ENCODE peak calls at places on chromosome 12, in four cellular contexts. X is psoas muscle, G is esophagus squamous epithelium, P is natural killer cell. L is an unnamed sample.

GRCh38 chr12:2129076-2129475 is 76.3 kb downstream of the CACNA1C start:
- DNase-seq in X (no peak), G (no peak), P (no peak), L (no peak)

GRCh38 chr12:108825205-108825950 is 32.0 kb downstream of the SSH1 start:
- DNase-seq in X (no peak), G (no peak), P (no peak), L (no peak)

GRCh38 chr12:68521321-68521839 is 89.3 kb upstream of the RAP1B start:
- DNase-seq in X (no peak), G (no peak), P (no peak), L (no peak)

GRCh38 chr12:27521066-27521465 is 2.9 kb upstream of the PPFIBP1 start:
- DNase-seq in X (no peak), G (no peak), P (no peak), L (no peak)

GRCh38 chr12:9237286-9237685 is 29.1 kb upstream of the PZP start:
- DNase-seq in X (no peak), G (no peak), P (no peak), L (no peak)

GRCh38 chr12:119069029-119069731 is 87.8 kb downstream of the SRRM4 start:
- DNase-seq in X (no peak), G (no peak), P (no peak), L (no peak)

GRCh38 chr12:59036973-59037807 is 116.9 kb upstream of the LRIG3 start:
- DNase-seq in X (no peak), G (no peak), P (no peak), L (no peak)

GRCh38 chr12:69405466-69405865 is 45.9 kb downstream of the YEATS4 start:
- DNase-seq in X (peak), G (no peak), P (no peak), L (no peak)

GRCh38 chr12:68805592-68806120 is 2.3 kb upstream of the MDM2 start:
- DNase-seq in X (no peak), G (no peak), P (no peak), L (no peak)

GRCh38 chr12:123571343-123571813 is 13.0 kb upstream of the TMED2 start:
- DNase-seq in X (peak), G (no peak), P (no peak), L (peak)

GRCh38 chr12:15859136-15859535 is 23.1 kb upstream of the STRAP start:
- DNase-seq in X (no peak), G (no peak), P (no peak), L (no peak)

GRCh38 chr12:112904571-112904970 is 2.2 kb upstream of the OAS1 start:
- DNase-seq in X (no peak), G (no peak), P (no peak), L (no peak)

GRCh38 chr12:32477714-32478113 is 78.4 kb downstream of the FGD4 start:
- DNase-seq in X (no peak), G (no peak), P (no peak), L (no peak)

GRCh38 chr12:113232787-113233585 is 11.7 kb downstream of the TPCN1 start:
- DNase-seq in X (peak), G (no peak), P (peak), L (peak)

GRCh38 chr12:107929436-107929835 is 154.9 kb downstream of the ASCL4 start:
- DNase-seq in X (no peak), G (no peak), P (no peak), L (no peak)

GRCh38 chr12:20446836-20447235 is 78.5 kb downstream of the PDE3A start:
- DNase-seq in X (no peak), G (no peak), P (no peak), L (no peak)

GRCh38 chr12:4272014-4272975 is 1.3 kb upstream of the CCND2 start:
- DNase-seq in X (peak), G (peak), P (peak), L (peak)

GRCh38 chr12:9932270-9932669 is at the start of gene CLEC2A:
- DNase-seq in X (no peak), G (no peak), P (no peak), L (no peak)

GRCh38 chr12:113030875-113031525 is 25.5 kb upstream of the DTX1 start:
- DNase-seq in X (no peak), G (no peak), P (no peak), L (no peak)

GRCh38 chr12:84150226-84150625 is 762.4 kb downstream of the SLC6A15 start:
- DNase-seq in X (no peak), G (no peak), P (no peak), L (no peak)

GRCh38 chr12:41096797-41097196 is 91.3 kb upstream of the PDZRN4 start:
- DNase-seq in X (no peak), G (no peak), P (no peak), L (no peak)

GRCh38 chr12:131938082-131938481 is 9.0 kb downstream of the PUS1 start:
- DNase-seq in X (no peak), G (no peak), P (no peak), L (peak)

GRCh38 chr12:131941116-131941986 is 8.4 kb upstream of the EP400 start:
- DNase-seq in X (no peak), G (no peak), P (no peak), L (no peak)

GRCh38 chr12:131941987-131942341 is 7.8 kb upstream of the EP400 start:
- DNase-seq in X (no peak), G (no peak), P (no peak), L (no peak)

GRCh38 chr12:131940121-131940520 is 9.6 kb upstream of the EP400 start:
- DNase-seq in X (no peak), G (no peak), P (no peak), L (no peak)

GRCh38 chr12:131939007-131939406 is 9.9 kb downstream of the PUS1 start:
- DNase-seq in X (no peak), G (no peak), P (no peak), L (no peak)
- TF ChIP-seq CTCF in X (no peak), G (no peak), P (no peak), L (no peak)

DNA sequence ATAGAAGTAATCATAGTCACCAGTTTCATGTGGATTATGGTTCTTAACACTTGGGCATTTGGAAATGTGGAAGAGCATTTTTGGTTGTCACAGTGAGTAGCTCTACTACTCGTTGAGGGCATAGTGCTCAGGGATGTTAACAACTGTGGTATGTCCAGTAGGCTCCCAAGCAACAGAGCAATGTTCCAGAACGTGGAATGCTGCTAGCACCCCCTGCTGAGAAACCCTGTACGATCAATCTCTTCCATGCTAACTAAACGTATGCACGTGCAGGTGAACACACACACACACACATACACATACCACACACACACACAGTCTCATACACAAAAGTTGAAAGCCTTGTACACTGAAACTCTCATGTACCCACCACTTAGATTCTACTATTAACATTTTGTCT is 16.6 kb upstream of the GNPTAB start:
- DNase-seq in X (no peak), G (no peak), P (no peak), L (no peak)
- TF ChIP-seq CTCF in X (no peak), G (no peak), P (no peak), L (no peak)

DNA sequence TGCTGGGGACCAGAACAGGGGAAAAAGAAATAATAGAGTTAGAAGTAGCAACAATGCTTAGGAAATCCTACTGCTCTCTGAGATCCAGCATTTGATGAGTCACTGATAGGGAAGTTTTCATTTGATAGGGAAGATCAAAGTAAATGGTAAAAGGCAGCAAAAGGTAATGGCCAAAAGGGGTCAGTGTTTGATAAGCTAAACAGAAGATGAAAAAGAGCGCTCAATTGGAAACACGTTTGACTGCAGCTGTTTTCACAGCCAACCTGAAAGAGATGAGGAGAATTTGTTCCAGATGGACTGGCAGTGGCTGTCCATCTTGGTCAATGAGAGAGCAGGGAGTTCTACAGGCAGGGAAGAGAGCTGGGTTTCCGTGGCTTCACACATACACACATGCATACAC is 264.2 kb downstream of the TMEM132C start:
- DNase-seq in X (no peak), G (no peak), P (no peak), L (no peak)
- TF ChIP-seq CTCF in X (no peak), G (no peak), P (peak), L (no peak)

GRCh38 chr12:30136661-30137060 is 352.9 kb upstream of the TMTC1 start:
- DNase-seq in X (no peak), G (no peak), P (no peak), L (no peak)

GRCh38 chr12:30138483-30138882 is 354.7 kb upstream of the TMTC1 start:
- DNase-seq in X (no peak), G (no peak), P (no peak), L (no peak)

GRCh38 chr12:30134229-30134628 is 350.5 kb upstream of the TMTC1 start:
- DNase-seq in X (no peak), G (no peak), P (no peak), L (no peak)
- TF ChIP-seq CTCF in X (no peak), G (no peak), P (no peak), L (no peak)

GRCh38 chr12:39803151-39803550 is 183.5 kb upstream of the ABCD2 start:
- DNase-seq in X (no peak), G (no peak), P (no peak), L (no peak)

GRCh38 chr12:39805651-39806050 is 186.0 kb upstream of the ABCD2 start:
- DNase-seq in X (no peak), G (no peak), P (no peak), L (no peak)

GRCh38 chr12:39804479-39805241 is 185.1 kb upstream of the ABCD2 start:
- DNase-seq in X (no peak), G (no peak), P (no peak), L (no peak)

DNA sequence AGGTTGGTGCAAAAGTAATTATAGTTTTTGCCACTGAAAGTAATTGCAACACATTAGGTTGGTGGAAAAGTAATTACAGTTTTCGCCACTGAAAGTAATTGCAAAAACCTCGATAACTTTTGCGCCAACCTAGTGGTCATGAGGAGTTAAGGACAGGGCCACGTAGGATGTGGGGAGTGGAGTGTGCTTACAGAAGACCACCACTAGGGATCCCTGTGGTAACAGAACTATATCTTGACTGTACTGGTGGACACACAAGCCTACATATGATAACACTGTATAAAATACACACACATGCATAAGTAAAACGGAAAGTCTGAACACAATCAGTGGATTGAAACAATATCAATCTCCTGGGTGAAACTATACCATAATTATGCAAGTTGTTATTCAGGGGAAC is 187.4 kb upstream of the ABCD2 start:
- DNase-seq in X (no peak), G (no peak), P (no peak), L (no peak)
- TF ChIP-seq CTCF in X (no peak), G (no peak), P (no peak), L (no peak)

GRCh38 chr12:106581543-106582263 is 1.1 kb upstream of the RFX4 start:
- DNase-seq in X (no peak), G (no peak), P (no peak), L (no peak)

GRCh38 chr12:106582661-106583577 is at the start of gene RFX4:
- DNase-seq in X (no peak), G (no peak), P (no peak), L (no peak)

GRCh38 chr12:106583578-106584103 is 837 bp downstream of the RFX4 start:
- DNase-seq in X (no peak), G (no peak), P (no peak), L (no peak)

GRCh38 chr12:106580671-106581508 is 1.9 kb upstream of the RFX4 start:
- DNase-seq in X (no peak), G (no peak), P (no peak), L (no peak)

DNA sequence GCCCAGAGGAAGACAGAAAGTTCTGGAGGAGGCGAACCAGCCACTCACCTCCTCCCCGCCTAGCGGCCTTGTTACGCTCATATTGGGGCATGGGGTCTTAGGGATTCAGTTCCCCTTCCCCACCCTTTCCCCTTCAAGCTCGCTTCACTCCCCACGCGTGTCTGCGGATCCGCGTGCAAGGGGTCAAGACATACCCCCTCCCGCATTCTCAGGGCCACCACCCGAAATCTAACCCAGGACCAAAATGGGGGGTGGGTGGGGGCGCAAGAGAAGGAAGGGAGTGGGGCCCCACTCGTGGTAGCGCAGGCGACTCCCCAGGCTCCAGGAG is 576 bp upstream of the RFX4 start:
- DNase-seq in X (no peak), G (no peak), P (no peak), L (no peak)
- TF ChIP-seq CTCF in X (no peak), G (no peak), P (no peak), L (no peak)